ENCODE peak calls at places on chromosomes 6 and 20, in four cellular contexts. J is astrocyte; I is stimulated activated CD8-positive, alpha-beta memory T cell treated with anti-CD3 and anti-CD28 coated beads, Interleukin-2, amount 100 ng/mL, for 1 hour; F is heart right ventricle. L is an unnamed sample.
A peak's percentile ranks its signal among the peaks of the same experiment; 100 is the strongest.

GRCh38 chr20:61874421-61875068 is 191.1 kb downstream of the TAF4 start:
- DNase-seq in F (no peak), I (no peak), J (peak; percentile 12), L (no peak)

GRCh38 chr6:297571-298232 is 5.4 kb downstream of the DUSP22 start:
- DNase-seq in F (no peak), I (no peak), J (no peak), L (no peak)

GRCh38 chr20:41889125-41889870 is 271.1 kb upstream of the CHD6 start:
- DNase-seq in J (no peak), F (no peak), I (no peak), L (no peak)

GRCh38 chr20:8587810-8588209 is 455.7 kb downstream of the PLCB1 start:
- DNase-seq in J (no peak), I (no peak), F (no peak), L (no peak)

GRCh38 chr20:53921443-53921973 is 148.9 kb downstream of the BCAS1 start:
- DNase-seq in J (no peak), I (no peak), F (no peak), L (no peak)

GRCh38 chr6:15501806-15502450 is 160.9 kb downstream of the DTNBP1 start:
- DNase-seq in I (no peak), F (peak; percentile 42), J (peak; percentile 70), L (peak; percentile 87)

GRCh38 chr6:102488729-102489128 is 1095.2 kb downstream of the GRIK2 start:
- DNase-seq in I (no peak), F (no peak), J (peak; percentile 60), L (no peak)

GRCh38 chr20:52150440-52151258 is 40.9 kb downstream of the ZFP64 start:
- DNase-seq in F (peak; percentile 12), J (no peak), I (no peak), L (no peak)

GRCh38 chr6:40244684-40245083 is 310.4 kb upstream of the MOCS1 start:
- DNase-seq in J (no peak), F (no peak), I (no peak), L (no peak)

GRCh38 chr20:17761612-17762011 is 61.8 kb downstream of the BANF2 start:
- DNase-seq in J (peak; percentile 4), F (no peak), I (no peak), L (no peak)

GRCh38 chr20:20060234-20060998 is 8.1 kb downstream of the CFAP61 start:
- DNase-seq in J (no peak), I (no peak), F (no peak), L (no peak)

GRCh38 chr6:101110814-101111213 is 229.7 kb upstream of the ASCC3 start:
- DNase-seq in F (no peak), I (no peak), J (no peak), L (no peak)

GRCh38 chr20:45016089-45016641 is 49.9 kb downstream of the STK4 start:
- DNase-seq in J (peak; percentile 80), F (no peak), I (no peak), L (no peak)

GRCh38 chr6:710601-711571 is 17.9 kb upstream of the EXOC2 start:
- DNase-seq in J (peak; percentile 57), F (peak; percentile 59), I (no peak), L (no peak)

GRCh38 chr6:151087861-151088598 is 151.7 kb upstream of the AKAP12 start:
- DNase-seq in F (peak; percentile 67), I (no peak), J (peak; percentile 87), L (no peak)

L was measured in osteocyte.